ENCODE peak calls at places on chromosomes 6 and 20, in five cellular contexts. F, E, Q, T and Z are unnamed samples. For H3K4me1 and H3K36me3, the result is how much of the 10 kb centered on the place peaks cover.

GRCh38 chr20:46063652-46064054 is 26.1 kb downstream of the NCOA5 start:
- DNase-seq in E (no peak), Q (no peak), T (no peak), F (no peak), Z (no peak)

GRCh38 chr6:138157986-138158638 is 3.6 kb upstream of the ARFGEF3 start:
- DNase-seq in E (no peak), F (no peak), T (no peak), Q (no peak), Z (no peak)

GRCh38 chr20:33172781-33173180 is 4.8 kb downstream of the BPIFA2 start:
- DNase-seq in E (no peak), F (no peak), Q (no peak), T (no peak), Z (no peak)

GRCh38 chr20:20083796-20084195 is 31.5 kb downstream of the CFAP61 start:
- DNase-seq in Q (no peak), T (no peak), E (no peak), F (no peak), Z (no peak)

GRCh38 chr20:40948352-40949267 is 80.0 kb upstream of the TOP1 start:
- DNase-seq in T (no peak), F (no peak), Q (no peak), E (no peak), Z (no peak)

GRCh38 chr6:156589281-156589680 is 187.9 kb upstream of the ARID1B start:
- DNase-seq in E (no peak), F (no peak), T (no peak), Q (no peak), Z (no peak)

GRCh38 chr6:64083261-64083660 is 447.7 kb downstream of the PHF3 start:
- DNase-seq in T (no peak), F (no peak), Q (no peak), E (no peak), Z (no peak)

GRCh38 chr20:20492521-20493334 is 124.8 kb downstream of the INSM1 start:
- DNase-seq in Q (no peak), E (no peak), T (no peak), F (no peak), Z (no peak)

GRCh38 chr6:98574991-98575390 is 259.4 kb upstream of the POU3F2 start:
- DNase-seq in F (no peak), Q (no peak), E (no peak), T (peak), Z (no peak)

GRCh38 chr20:34473262-34473883 is 42.8 kb upstream of the DYNLRB1 start:
- DNase-seq in E (no peak), Q (peak), T (peak), F (peak), Z (no peak)

GRCh38 chr6:100620085-100620484 is 155.4 kb upstream of the SIM1 start:
- DNase-seq in E (no peak), Q (no peak), F (no peak), T (no peak), Z (no peak)

GRCh38 chr6:9710574-9710973 is 704.3 kb downstream of the TFAP2A start:
- DNase-seq in Q (no peak), T (no peak), E (no peak), F (no peak), Z (no peak)

GRCh38 chr6:105515054-105515453 is 112.2 kb upstream of the PREP start:
- DNase-seq in F (no peak), Q (no peak), T (no peak), E (no peak), Z (no peak)

GRCh38 chr20:47054945-47055344 is 160.3 kb downstream of the EYA2 start:
- DNase-seq in E (no peak), Q (no peak), T (no peak), F (no peak), Z (no peak)

GRCh38 chr6:34475167-34476047 is 9.5 kb downstream of the PACSIN1 start:
- DNase-seq in T (no peak), Q (no peak), E (no peak), F (no peak), Z (no peak)

GRCh38 chr20:63381781-63382431 is 20.8 kb upstream of the CHRNA4 start:
- DNase-seq in T (no peak), F (peak), E (peak), Q (no peak), Z (no peak)

GRCh38 chr6:15460110-15460727 is 202.6 kb downstream of the DTNBP1 start:
- DNase-seq in Q (no peak), T (no peak), E (no peak), F (no peak), Z (no peak)

GRCh38 chr6:7787137-7787575 is 61.3 kb downstream of the BMP6 start:
- DNase-seq in Q (peak), T (no peak), F (no peak), E (no peak), Z (no peak)

GRCh38 chr6:56724455-56724854 is 81.8 kb upstream of the DST start:
- DNase-seq in T (no peak), Q (no peak), E (no peak), F (no peak), Z (no peak)

GRCh38 chr6:109897025-109897424 is 81.1 kb upstream of the GPR6 start:
- DNase-seq in E (no peak), Q (no peak), F (no peak), T (no peak), Z (no peak)
- H3K4me1 ChIP-seq in E (under half), Q (under half), F (under half), T (under half), Z (under half)

GRCh38 chr6:72365773-72366172 is 256.1 kb upstream of the KCNQ5 start:
- DNase-seq in T (no peak), Q (no peak), F (no peak), E (no peak), Z (no peak)
- H3K36me3 ChIP-seq in T (under half), Q (under half), F (under half), E (under half), Z (under half)

DNA sequence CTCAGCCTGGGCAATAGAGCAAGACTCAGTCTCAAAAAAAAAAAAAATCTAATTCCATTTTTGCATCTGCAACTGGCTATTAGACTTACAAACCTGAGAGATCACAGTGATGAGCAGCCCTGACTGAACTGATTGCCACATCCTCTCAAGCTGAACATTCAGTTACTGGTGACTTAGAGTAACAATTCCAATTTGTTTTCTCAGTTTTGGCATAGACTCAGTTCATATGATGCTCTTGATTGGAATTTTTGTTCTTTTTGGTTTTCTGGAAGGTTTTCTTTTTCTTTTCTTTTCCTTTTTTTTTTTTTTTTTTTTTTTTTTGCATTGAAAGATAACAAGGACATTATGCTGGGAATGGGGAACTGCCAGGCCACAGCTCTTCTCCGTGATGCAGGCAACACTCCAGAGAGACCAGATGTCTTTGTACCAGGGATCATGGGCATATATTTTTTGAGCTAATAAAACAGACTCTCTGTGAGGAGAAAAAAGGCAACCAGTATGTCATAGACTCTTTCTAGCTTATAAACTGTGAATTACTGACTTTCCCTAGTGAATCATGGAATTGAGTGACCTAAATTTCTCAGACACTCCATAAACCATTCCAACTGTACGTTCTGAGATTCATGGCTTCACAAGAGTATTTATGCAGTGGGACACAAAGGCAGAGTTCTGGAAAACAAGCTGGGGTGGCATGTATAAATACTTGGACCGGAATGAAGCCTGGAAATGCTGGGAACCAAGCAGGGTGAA is 86.0 kb upstream of the SLC2A12 start:
- DNase-seq in E (no peak), Q (no peak), F (no peak), T (no peak), Z (no peak)
- H3K27ac ChIP-seq in E (no peak), Q (no peak), F (no peak), T (no peak), Z (peak)

GRCh38 chr20:59027746-59028320 is 4.3 kb downstream of the ATP5F1E start:
- DNase-seq in F (no peak), Q (no peak), T (no peak), E (no peak), Z (no peak)

GRCh38 chr20:59031326-59032022 is 661 bp downstream of the ATP5F1E start:
- DNase-seq in Q (no peak), F (no peak), T (no peak), E (no peak), Z (no peak)

GRCh38 chr20:59026904-59027745 is 5.0 kb downstream of the ATP5F1E start:
- DNase-seq in Q (no peak), E (no peak), F (no peak), T (no peak), Z (no peak)

GRCh38 chr20:59030911-59031310 is 1.2 kb downstream of the ATP5F1E start:
- DNase-seq in Q (no peak), F (no peak), T (no peak), E (no peak), Z (no peak)

GRCh38 chr20:59028812-59029211 is 3.3 kb downstream of the ATP5F1E start:
- DNase-seq in T (no peak), E (no peak), F (no peak), Q (no peak), Z (no peak)
- H3K4me1 ChIP-seq in T (under half), E (under half), F (under half), Q (under half), Z (half or more)